ENCODE peak calls at places on chromosomes 13 and 19, in nine cellular contexts. L is fibroblast of the aortic adventitia; F is activated CD4-positive, CD25-positive, alpha-beta regulatory T cell treated with anti-CD3 and anti-CD28 coated beads, Interleukin-2, amount 50 U/mL, for 16 hours; X is uterus; R is CD8-positive, alpha-beta memory T cell; A is Ammon's horn; G is RKO; N is cardiac muscle cell; P is CD4-positive, alpha-beta T cell. O is an unnamed sample.

GRCh38 chr19:10403137-10404021 is at the start of gene CDC37:
- DNase-seq in L (peak), F (peak), X (peak), R (peak), A (peak), G (peak), N (peak), P (peak), O (peak)

GRCh38 chr13:79549355-79550106 is 68.6 kb downstream of the NDFIP2 start:
- DNase-seq in L (peak), F (no peak), X (no peak), R (no peak), A (no peak), G (no peak), N (no peak), P (no peak), O (no peak)

GRCh38 chr19:35905178-35905727 is 2.8 kb downstream of the TYROBP start:
- DNase-seq in L (no peak), F (no peak), X (no peak), R (no peak), A (no peak), G (no peak), N (no peak), P (no peak), O (no peak)

GRCh38 chr19:13652810-13653590 is 111.3 kb upstream of the MRI1 start:
- DNase-seq in L (no peak), F (no peak), X (no peak), R (no peak), A (no peak), G (no peak), N (no peak), P (no peak), O (no peak)

GRCh38 chr13:26558074-26558805 is 757 bp downstream of the WASF3 start:
- DNase-seq in L (peak), F (no peak), X (peak), R (no peak), A (no peak), G (no peak), N (peak), P (no peak), O (no peak)

GRCh38 chr13:24214528-24214927 is 54.0 kb downstream of the SPATA13 start:
- DNase-seq in L (no peak), F (no peak), X (no peak), R (no peak), A (no peak), G (no peak), N (no peak), P (no peak), O (no peak)

GRCh38 chr19:2294377-2295335 is 12.7 kb upstream of the PEAK3 start:
- DNase-seq in L (peak), F (no peak), X (peak), R (no peak), A (peak), G (no peak), N (no peak), P (no peak), O (no peak)

GRCh38 chr19:48719263-48720171 is at the start of gene MAMSTR:
- DNase-seq in L (no peak), F (no peak), X (peak), R (no peak), A (no peak), G (no peak), N (no peak), P (no peak), O (no peak)

GRCh38 chr19:50720921-50721291 is 1.3 kb upstream of the SHANK1 start:
- DNase-seq in L (peak), F (no peak), X (no peak), R (no peak), A (no peak), G (peak), N (no peak), P (no peak), O (no peak)

GRCh38 chr19:49150106-49150943 is 4.9 kb downstream of the HRC start:
- DNase-seq in L (peak), F (no peak), X (peak), R (peak), A (peak), G (peak), N (peak), P (peak), O (no peak)

GRCh38 chr19:10567696-10568443 is 909 bp downstream of the CDKN2D start:
- DNase-seq in L (no peak), F (no peak), X (no peak), R (no peak), A (no peak), G (no peak), N (no peak), P (no peak), O (no peak)

GRCh38 chr19:47749326-47749725 is 4.0 kb downstream of the NOP53 start:
- DNase-seq in L (no peak), F (no peak), X (no peak), R (no peak), A (no peak), G (no peak), N (no peak), P (no peak), O (no peak)

GRCh38 chr19:6014551-6015135 is 36.7 kb upstream of the RANBP3 start:
- DNase-seq in L (no peak), F (no peak), X (no peak), R (no peak), A (no peak), G (no peak), N (no peak), P (no peak), O (no peak)

GRCh38 chr13:73273737-73274136 is 214.9 kb downstream of the KLF5 start:
- DNase-seq in L (peak), F (no peak), X (no peak), R (no peak), A (no peak), G (no peak), N (peak), P (no peak), O (no peak)

GRCh38 chr13:96273196-96273595 is 183.3 kb downstream of the HS6ST3 start:
- DNase-seq in L (no peak), F (no peak), X (no peak), R (no peak), A (no peak), G (no peak), N (no peak), P (no peak), O (no peak)

GRCh38 chr13:21823949-21824348 is 153.1 kb downstream of the FGF9 start:
- DNase-seq in L (no peak), F (no peak), X (no peak), R (no peak), A (no peak), G (no peak), N (no peak), P (no peak), O (no peak)

GRCh38 chr19:48925240-48925843 is 8.2 kb upstream of the DHDH start:
- DNase-seq in L (peak), F (no peak), X (no peak), R (no peak), A (no peak), G (peak), N (no peak), P (no peak), O (no peak)

GRCh38 chr13:97255515-97255999 is 33.4 kb downstream of the MBNL2 start:
- DNase-seq in L (no peak), F (no peak), X (no peak), R (no peak), A (no peak), G (no peak), N (no peak), P (no peak), O (no peak)

GRCh38 chr19:495440-496332 is 600 bp upstream of the MADCAM1 start:
- DNase-seq in L (peak), F (no peak), X (no peak), R (peak), A (no peak), G (peak), N (no peak), P (peak), O (no peak)

GRCh38 chr13:96090240-96091101 is 564 bp downstream of the HS6ST3 start:
- DNase-seq in L (no peak), F (no peak), X (no peak), R (no peak), A (no peak), G (no peak), N (peak), P (no peak), O (no peak)

GRCh38 chr19:45917421-45918091 is 3.0 kb upstream of the NANOS2 start:
- DNase-seq in L (no peak), F (no peak), X (no peak), R (no peak), A (peak), G (no peak), N (no peak), P (no peak), O (no peak)

GRCh38 chr13:75881109-75881775 is 245.1 kb downstream of the LMO7 start:
- DNase-seq in L (no peak), F (no peak), X (no peak), R (no peak), A (no peak), G (no peak), N (no peak), P (no peak), O (no peak)

GRCh38 chr13:95301947-95302386 is 716 bp upstream of the ABCC4 start:
- DNase-seq in L (no peak), F (no peak), X (no peak), R (no peak), A (peak), G (no peak), N (no peak), P (no peak), O (no peak)

GRCh38 chr19:33359581-33359980 is 13.9 kb upstream of the CEBPG start:
- DNase-seq in L (no peak), F (no peak), X (no peak), R (no peak), A (no peak), G (no peak), N (no peak), P (no peak), O (no peak)

GRCh38 chr19:678791-679388 is 2.7 kb downstream of the FSTL3 start:
- DNase-seq in L (no peak), F (no peak), X (no peak), R (no peak), A (no peak), G (no peak), N (no peak), P (no peak), O (no peak)

GRCh38 chr13:96581741-96582140 is 412.5 kb downstream of the OXGR1 start:
- DNase-seq in L (peak), F (no peak), X (no peak), R (no peak), A (no peak), G (no peak), N (no peak), P (no peak), O (no peak)

GRCh38 chr19:2538096-2538757 is 62.3 kb downstream of the GADD45B start:
- DNase-seq in L (no peak), F (no peak), X (no peak), R (no peak), A (no peak), G (peak), N (no peak), P (no peak), O (no peak)

GRCh38 chr19:996051-996838 is 4.0 kb upstream of the GRIN3B start:
- DNase-seq in L (peak), F (no peak), X (no peak), R (peak), A (no peak), G (peak), N (no peak), P (peak), O (no peak)

GRCh38 chr13:83881031-83881727 is 1.1 kb downstream of the SLITRK1 start:
- DNase-seq in L (no peak), F (no peak), X (no peak), R (no peak), A (peak), G (no peak), N (no peak), P (no peak), O (no peak)

GRCh38 chr13:39599842-39600241 is 3.2 kb downstream of the LHFPL6 start:
- DNase-seq in L (peak), F (no peak), X (no peak), R (no peak), A (no peak), G (no peak), N (no peak), P (no peak), O (no peak)

GRCh38 chr13:34161829-34162544 is 344.0 kb downstream of the RFC3 start:
- DNase-seq in L (peak), F (no peak), X (no peak), R (no peak), A (no peak), G (no peak), N (peak), P (no peak), O (no peak)

GRCh38 chr19:47448360-47448727 is 23.3 kb downstream of the SLC8A2 start:
- DNase-seq in L (no peak), F (no peak), X (no peak), R (no peak), A (no peak), G (no peak), N (no peak), P (no peak), O (no peak)

GRCh38 chr13:77860621-77861020 is 58.0 kb downstream of the EDNRB start:
- DNase-seq in L (peak), F (no peak), X (no peak), R (no peak), A (no peak), G (peak), N (no peak), P (no peak), O (no peak)

GRCh38 chr19:11265785-11266236 is 3.5 kb upstream of the DOCK6 start:
- DNase-seq in L (peak), F (no peak), X (no peak), R (no peak), A (no peak), G (peak), N (no peak), P (no peak), O (no peak)

GRCh38 chr19:6761053-6761676 is 6.1 kb downstream of the SH2D3A start:
- DNase-seq in L (no peak), F (no peak), X (no peak), R (no peak), A (no peak), G (peak), N (no peak), P (no peak), O (no peak)

GRCh38 chr19:12772323-12772722 is 3.0 kb downstream of the HOOK2 start:
- DNase-seq in L (peak), F (no peak), X (no peak), R (no peak), A (no peak), G (no peak), N (no peak), P (no peak), O (no peak)

GRCh38 chr13:75181906-75182305 is 300.1 kb downstream of the TBC1D4 start:
- DNase-seq in L (peak), F (no peak), X (no peak), R (no peak), A (no peak), G (no peak), N (no peak), P (no peak), O (no peak)

GRCh38 chr13:36918246-36919060 is 1.6 kb downstream of the SMAD9 start:
- DNase-seq in L (no peak), F (no peak), X (no peak), R (no peak), A (peak), G (peak), N (peak), P (no peak), O (no peak)

GRCh38 chr19:36151144-36152051 is 849 bp downstream of the COX7A1 start:
- DNase-seq in L (no peak), F (no peak), X (peak), R (no peak), A (no peak), G (no peak), N (no peak), P (no peak), O (no peak)

GRCh38 chr13:83732755-83733154 is 149.5 kb downstream of the SLITRK1 start:
- DNase-seq in L (no peak), F (no peak), X (no peak), R (no peak), A (no peak), G (no peak), N (no peak), P (no peak), O (no peak)